ENCODE peak calls at places on chromosomes 7 and 10, in five cellular contexts. One of them, this sample, is unnamed.

GRCh38 chr7:47712416-47712815 is 130.5 kb upstream of the TNS3 start:
- DNase-seq in GM12878: no peak
- DNase-seq in A549: no peak
- DNase-seq in K562: no peak
- DNase-seq in HepG2: no peak
- DNase-seq in this sample: no peak

GRCh38 chr10:102918817-102919236 is 733 bp downstream of the CNNM2 start:
- DNase-seq in GM12878: no peak
- DNase-seq in A549: peak
- DNase-seq in K562: peak
- DNase-seq in HepG2: peak
- DNase-seq in this sample: no peak

GRCh38 chr7:154302380-154302779 is 250.2 kb downstream of the DPP6 start:
- DNase-seq in GM12878: no peak
- DNase-seq in A549: no peak
- DNase-seq in K562: no peak
- DNase-seq in HepG2: peak
- DNase-seq in this sample: no peak

GRCh38 chr7:124765401-124766352 is at the start of gene GPR37:
- DNase-seq in GM12878: no peak
- DNase-seq in A549: peak
- DNase-seq in K562: peak
- DNase-seq in HepG2: no peak
- DNase-seq in this sample: peak

GRCh38 chr7:27656724-27657123 is 6.0 kb downstream of the HIBADH start:
- DNase-seq in GM12878: no peak
- DNase-seq in A549: no peak
- DNase-seq in K562: no peak
- DNase-seq in HepG2: no peak
- DNase-seq in this sample: no peak

GRCh38 chr10:68606918-68607317 is 46.8 kb downstream of the TET1 start:
- DNase-seq in GM12878: no peak
- DNase-seq in A549: no peak
- DNase-seq in K562: no peak
- DNase-seq in HepG2: no peak
- DNase-seq in this sample: no peak

GRCh38 chr7:138282997-138283396 is 177.1 kb upstream of the TRIM24 start:
- DNase-seq in GM12878: no peak
- DNase-seq in A549: no peak
- DNase-seq in K562: no peak
- DNase-seq in HepG2: no peak
- DNase-seq in this sample: no peak

GRCh38 chr7:43302773-43303172 is 190.3 kb downstream of the HECW1 start:
- DNase-seq in GM12878: no peak
- DNase-seq in A549: no peak
- DNase-seq in K562: no peak
- DNase-seq in HepG2: no peak
- DNase-seq in this sample: no peak

GRCh38 chr7:129205987-129206785 is 17.8 kb downstream of the SMO start:
- DNase-seq in GM12878: no peak
- DNase-seq in A549: no peak
- DNase-seq in K562: no peak
- DNase-seq in HepG2: no peak
- DNase-seq in this sample: no peak

GRCh38 chr7:103574536-103574935 is 128.5 kb upstream of the SLC26A5 start:
- DNase-seq in GM12878: no peak
- DNase-seq in A549: no peak
- DNase-seq in K562: no peak
- DNase-seq in HepG2: no peak
- DNase-seq in this sample: no peak

GRCh38 chr10:45425628-45426563 is 51.9 kb downstream of the ALOX5 start:
- DNase-seq in GM12878: no peak
- DNase-seq in A549: peak
- DNase-seq in K562: no peak
- DNase-seq in HepG2: no peak
- DNase-seq in this sample: no peak

GRCh38 chr7:19327011-19327410 is 181.8 kb upstream of the FERD3L start:
- DNase-seq in GM12878: no peak
- DNase-seq in A549: no peak
- DNase-seq in K562: no peak
- DNase-seq in HepG2: no peak
- DNase-seq in this sample: peak

GRCh38 chr7:73718905-73719805 is at the start of gene STX1A:
- DNase-seq in GM12878: no peak
- DNase-seq in A549: peak
- DNase-seq in K562: peak
- DNase-seq in HepG2: peak
- DNase-seq in this sample: peak

GRCh38 chr10:50631052-50631451 is 7.3 kb upstream of the SGMS1 start:
- DNase-seq in GM12878: no peak
- DNase-seq in A549: no peak
- DNase-seq in K562: no peak
- DNase-seq in HepG2: no peak
- DNase-seq in this sample: no peak

GRCh38 chr7:26397786-26398435 is 106.2 kb downstream of the SNX10 start:
- DNase-seq in GM12878: no peak
- DNase-seq in A549: peak
- DNase-seq in K562: peak
- DNase-seq in HepG2: no peak
- DNase-seq in this sample: no peak

GRCh38 chr7:139774376-139774775 is 3.4 kb downstream of the HIPK2 start:
- DNase-seq in GM12878: no peak
- DNase-seq in A549: no peak
- DNase-seq in K562: no peak
- DNase-seq in HepG2: no peak
- DNase-seq in this sample: peak

GRCh38 chr7:139777304-139777890 is 401 bp downstream of the HIPK2 start:
- DNase-seq in GM12878: no peak
- DNase-seq in A549: no peak
- DNase-seq in K562: peak
- DNase-seq in HepG2: no peak
- DNase-seq in this sample: no peak

GRCh38 chr7:139776486-139777303 is 1.1 kb downstream of the HIPK2 start:
- DNase-seq in GM12878: peak
- DNase-seq in A549: peak
- DNase-seq in K562: peak
- DNase-seq in HepG2: peak
- DNase-seq in this sample: peak

GRCh38 chr7:139777948-139778841 is at the start of gene HIPK2:
- DNase-seq in GM12878: no peak
- DNase-seq in A549: peak
- DNase-seq in K562: peak
- DNase-seq in HepG2: peak
- DNase-seq in this sample: peak

GRCh38 chr7:139775829-139776266 is 1.9 kb downstream of the HIPK2 start:
- DNase-seq in GM12878: peak
- DNase-seq in A549: peak
- DNase-seq in K562: peak
- DNase-seq in HepG2: peak
- DNase-seq in this sample: peak
- TF ChIP-seq POLR2A in GM12878: peak
- TF ChIP-seq POLR2A in A549: no peak
- TF ChIP-seq POLR2A in K562: no peak
- TF ChIP-seq POLR2A in HepG2: no peak
- TF ChIP-seq POLR2A in this sample: peak

DNA sequence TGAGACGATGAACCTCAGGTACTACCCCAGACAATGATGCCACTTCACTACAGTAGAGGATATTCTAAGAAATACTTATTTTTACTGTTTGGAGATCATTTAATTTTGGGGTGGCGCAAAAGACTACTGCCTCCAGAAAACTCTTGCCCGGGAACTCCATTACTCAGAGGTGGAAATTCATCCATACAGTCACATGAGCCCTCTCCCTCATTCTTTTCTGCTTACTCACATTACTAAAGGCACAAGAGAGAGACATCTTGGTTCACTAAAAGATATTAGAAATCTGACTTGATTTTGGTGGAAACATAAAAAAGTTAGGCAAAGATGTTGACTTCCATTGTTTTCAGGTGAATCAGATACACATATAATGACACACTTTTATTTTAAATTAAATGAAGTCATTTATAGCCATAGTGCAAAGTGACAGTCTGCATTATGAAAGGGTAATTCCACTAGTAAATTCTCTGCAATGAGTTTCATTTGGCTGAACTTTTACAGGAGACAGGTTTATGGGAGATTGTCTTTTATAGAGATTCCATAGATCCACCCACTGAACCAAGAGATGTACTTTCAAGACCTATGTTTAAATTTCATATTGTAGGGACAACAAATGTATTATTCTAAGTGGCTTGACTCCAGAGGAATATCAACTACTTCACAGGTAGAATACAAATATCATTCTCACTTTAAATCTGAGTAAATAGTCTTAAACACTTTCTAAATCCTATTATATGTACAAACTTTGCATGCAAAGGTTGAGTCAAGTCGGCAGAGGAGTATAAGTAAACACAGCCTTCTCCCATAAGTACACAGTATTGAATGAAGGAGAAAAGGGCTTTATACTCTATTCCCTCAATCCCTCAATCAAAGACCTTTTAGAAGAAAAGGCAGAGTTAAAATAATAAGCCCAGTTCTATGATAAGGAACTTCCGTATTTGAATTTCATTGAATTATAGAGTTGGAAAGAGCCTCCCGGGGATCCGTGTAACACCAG is 18.8 kb downstream of the NEBL start:
- DNase-seq in GM12878: no peak
- DNase-seq in A549: peak
- DNase-seq in K562: no peak
- DNase-seq in HepG2: no peak
- DNase-seq in this sample: no peak
- TF ChIP-seq BHLHE40 in GM12878: no peak
- TF ChIP-seq BHLHE40 in A549: no peak
- TF ChIP-seq BHLHE40 in K562: no peak
- TF ChIP-seq BHLHE40 in HepG2: no peak
- TF ChIP-seq BHLHE40 in this sample: no peak

GRCh38 chr7:76423666-76424412 is 911 bp upstream of the ZP3 start:
- DNase-seq in GM12878: no peak
- DNase-seq in A549: no peak
- DNase-seq in K562: no peak
- DNase-seq in HepG2: no peak
- DNase-seq in this sample: no peak
- TF ChIP-seq POLR2A in GM12878: no peak
- TF ChIP-seq POLR2A in A549: no peak
- TF ChIP-seq POLR2A in K562: no peak
- TF ChIP-seq POLR2A in HepG2: no peak
- TF ChIP-seq POLR2A in this sample: no peak

GRCh38 chr7:76513817-76514799 is 3.8 kb downstream of the UPK3B start:
- DNase-seq in GM12878: no peak
- DNase-seq in A549: no peak
- DNase-seq in K562: no peak
- DNase-seq in HepG2: no peak
- DNase-seq in this sample: no peak
- TF ChIP-seq BHLHE40 in GM12878: no peak
- TF ChIP-seq BHLHE40 in A549: no peak
- TF ChIP-seq BHLHE40 in K562: no peak
- TF ChIP-seq BHLHE40 in HepG2: no peak
- TF ChIP-seq BHLHE40 in this sample: no peak

DNA sequence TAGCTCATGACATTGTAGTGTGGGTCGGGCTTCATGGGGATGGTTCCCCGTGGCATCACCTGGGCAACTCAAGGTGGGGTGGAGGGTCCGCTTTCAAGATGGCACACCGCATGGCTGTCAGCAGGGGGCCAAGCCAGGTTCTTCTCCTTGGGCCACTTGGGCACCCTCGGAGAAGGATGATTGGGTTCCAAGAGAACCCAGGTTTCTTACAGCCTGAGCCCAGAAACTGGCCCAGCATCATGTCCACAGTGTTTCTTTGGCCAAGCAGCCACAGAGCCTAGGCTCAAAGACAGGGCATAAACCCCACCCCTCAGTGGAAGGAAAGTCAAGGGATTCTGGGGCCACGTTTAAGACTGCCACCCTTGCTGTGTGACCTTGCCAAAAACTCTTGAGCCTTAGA is 110.6 kb downstream of the PTPN20 start:
- DNase-seq in GM12878: no peak
- DNase-seq in A549: no peak
- DNase-seq in K562: no peak
- DNase-seq in HepG2: no peak
- DNase-seq in this sample: no peak
- TF ChIP-seq POLR2A in GM12878: no peak
- TF ChIP-seq POLR2A in A549: no peak
- TF ChIP-seq POLR2A in K562: no peak
- TF ChIP-seq POLR2A in HepG2: no peak
- TF ChIP-seq POLR2A in this sample: no peak

DNA sequence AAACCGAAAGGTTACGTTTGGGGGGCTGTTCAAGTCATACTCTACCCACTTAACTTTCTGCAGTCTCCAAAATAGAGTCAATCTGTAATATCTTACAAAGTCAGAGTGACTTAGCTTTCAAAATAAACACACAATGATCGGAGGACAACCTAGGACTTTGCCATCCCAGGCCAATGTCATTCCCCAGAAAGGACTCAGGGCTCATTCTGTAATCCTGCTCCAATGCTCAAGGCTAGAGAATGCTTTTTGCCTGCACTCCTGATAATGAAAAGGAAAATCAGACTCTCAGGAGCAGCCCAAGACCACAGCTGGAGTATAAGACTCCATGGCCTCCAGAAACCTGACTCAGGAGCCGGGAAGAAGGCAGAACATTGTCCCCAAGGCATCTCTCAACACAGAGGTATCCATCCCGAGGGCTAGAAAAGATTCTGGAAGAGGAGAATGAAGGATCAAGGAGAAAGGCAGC is 28.5 kb upstream of the ASCC1 start:
- DNase-seq in GM12878: no peak
- DNase-seq in A549: no peak
- DNase-seq in K562: no peak
- DNase-seq in HepG2: no peak
- DNase-seq in this sample: no peak
- TF ChIP-seq BHLHE40 in GM12878: no peak
- TF ChIP-seq BHLHE40 in A549: no peak
- TF ChIP-seq BHLHE40 in K562: no peak
- TF ChIP-seq BHLHE40 in HepG2: no peak
- TF ChIP-seq BHLHE40 in this sample: no peak

DNA sequence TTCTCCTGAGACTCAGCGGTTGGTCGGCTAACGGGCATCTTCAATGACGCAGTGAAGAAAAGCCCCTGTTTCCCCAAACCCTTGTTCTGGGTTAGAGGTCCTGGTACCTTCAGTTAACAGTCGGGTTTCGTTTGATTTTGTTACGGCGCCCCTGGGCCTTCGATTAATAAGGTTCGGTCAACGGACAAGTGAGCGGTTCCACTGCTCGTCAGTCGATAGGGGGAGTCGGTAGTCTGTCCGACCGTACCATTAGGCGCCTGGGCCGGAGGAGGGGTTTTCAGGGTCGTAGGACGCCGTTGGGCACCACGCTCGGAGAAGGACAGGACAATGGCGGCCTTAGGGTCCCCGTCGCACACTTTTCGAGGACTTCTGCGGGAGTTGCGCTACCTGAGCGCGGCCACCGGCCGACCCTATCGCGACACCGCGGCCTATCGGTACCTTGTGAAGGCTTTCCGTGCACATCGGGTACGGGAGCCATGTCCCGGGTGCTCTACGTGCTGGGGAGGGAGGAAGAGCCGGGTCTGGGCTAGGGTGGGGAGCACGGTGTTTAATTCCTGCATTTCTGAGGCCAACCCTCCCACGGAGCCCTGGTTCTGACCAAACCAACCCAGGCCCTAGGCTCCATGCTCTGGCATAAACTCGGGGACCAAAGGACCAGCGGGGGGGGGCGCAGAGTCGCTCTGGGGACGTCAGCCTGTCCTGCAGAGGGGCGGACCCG is at the start of gene FMC1:
- DNase-seq in GM12878: peak
- DNase-seq in A549: peak
- DNase-seq in K562: peak
- DNase-seq in HepG2: peak
- DNase-seq in this sample: peak
- TF ChIP-seq POLR2A in GM12878: peak
- TF ChIP-seq POLR2A in A549: peak
- TF ChIP-seq POLR2A in K562: peak
- TF ChIP-seq POLR2A in HepG2: peak
- TF ChIP-seq POLR2A in this sample: peak

GRCh38 chr10:43712821-43713584 is 64.3 kb upstream of the ZNF32 start:
- DNase-seq in GM12878: no peak
- DNase-seq in A549: no peak
- DNase-seq in K562: no peak
- DNase-seq in HepG2: no peak
- DNase-seq in this sample: no peak
- TF ChIP-seq BHLHE40 in GM12878: no peak
- TF ChIP-seq BHLHE40 in A549: no peak
- TF ChIP-seq BHLHE40 in K562: no peak
- TF ChIP-seq BHLHE40 in HepG2: no peak
- TF ChIP-seq BHLHE40 in this sample: no peak

This sample was measured in IMR-90.